ENCODE peak calls at places on chromosomes 4 and X, in nine cellular contexts. S is EH; J is cortex of kidney; R is stimulated activated CD8-positive, alpha-beta memory T cell treated with anti-CD3 and anti-CD28 coated beads, Interleukin-2, amount 100 ng/mL, for 48 hours; D is uterus; Q is left cardiac atrium; O is NCI-H1092 treated with DMSO at 0.1 percent for 48 hours; Z is colonic mucosa; N is activated CD4-positive, alpha-beta T cell treated with anti-CD3 and anti-CD28 coated beads, Interleukin-2, amount 50 U/mL, for 1 hour. M is an unnamed sample.

GRCh38 chr4:123659262-123659661 is 262.7 kb downstream of the SPRY1 start:
- DNase-seq in Q (no peak), O (no peak), D (no peak), N (no peak), R (no peak), J (no peak), S (no peak), Z (no peak), M (no peak)

GRCh38 chrX:81120270-81120935 is 81.3 kb downstream of the HMGN5 start:
- DNase-seq in S (peak; percentile 0), D (no peak), N (no peak), R (no peak), J (no peak), Z (peak; percentile 20), Q (no peak), O (no peak), M (no peak)

GRCh38 chrX:136608295-136608933 is 39.5 kb upstream of the CD40LG start:
- DNase-seq in R (no peak), O (peak; percentile 16), D (no peak), S (peak; percentile 14), N (peak; percentile 58), Q (peak; percentile 26), J (no peak), Z (peak; percentile 29), M (peak; percentile 64)

GRCh38 chr4:156169011-156169410 is 215.3 kb upstream of the CTSO start:
- DNase-seq in N (no peak), D (peak; percentile 58), R (no peak), J (no peak), S (peak; percentile 80), Q (peak; percentile 27), O (peak; percentile 70), Z (no peak), M (no peak)

GRCh38 chrX:125131146-125131545 is 188.5 kb upstream of the TEX13C start:
- DNase-seq in N (no peak), Z (no peak), D (no peak), S (no peak), Q (no peak), J (no peak), O (peak; percentile 12), R (no peak), M (no peak)

GRCh38 chr4:174244441-174244840 is 39.0 kb downstream of the FBXO8 start:
- DNase-seq in O (no peak), Z (no peak), J (no peak), R (no peak), Q (no peak), N (no peak), D (no peak), S (peak; percentile 51), M (no peak)

GRCh38 chrX:1462596-1463251 is 10.0 kb upstream of the ASMTL start:
- DNase-seq in S (peak; percentile 70), J (no peak), R (no peak), O (no peak), Q (peak; percentile 61), N (peak; percentile 68), Z (no peak), D (peak; percentile 13), M (peak; percentile 53)

GRCh38 chr4:3371038-3371437 is 70.7 kb upstream of the HGFAC start:
- DNase-seq in J (no peak), Z (no peak), Q (no peak), N (no peak), O (no peak), S (no peak), D (no peak), R (no peak), M (no peak)

GRCh38 chr4:112946127-112946526 is 103.3 kb upstream of the ANK2 start:
- DNase-seq in D (no peak), Z (no peak), R (no peak), Q (no peak), O (no peak), S (no peak), J (no peak), N (no peak), M (no peak)

GRCh38 chrX:53583571-53583970 is 102.9 kb downstream of the HUWE1 start:
- DNase-seq in R (no peak), Q (no peak), D (no peak), J (no peak), S (no peak), O (no peak), Z (no peak), N (no peak), M (no peak)

GRCh38 chrX:102606115-102606514 is 6.8 kb downstream of the ARMCX5 start:
- DNase-seq in O (no peak), S (no peak), R (no peak), Q (no peak), J (no peak), Z (no peak), N (no peak), D (no peak), M (no peak)

GRCh38 chr4:184953971-184954370 is 64.3 kb upstream of the HELT start:
- DNase-seq in Z (peak; percentile 12), Q (no peak), S (no peak), D (no peak), N (no peak), O (no peak), R (no peak), J (no peak), M (no peak)

GRCh38 chr4:1759818-1760223 is 33.3 kb upstream of the FGFR3 start:
- DNase-seq in N (no peak), O (no peak), Z (no peak), J (no peak), S (no peak), R (no peak), D (no peak), Q (no peak), M (no peak)

GRCh38 chr4:38177792-38178665 is 217.8 kb downstream of the PTTG2 start:
- DNase-seq in R (no peak), Z (peak; percentile 68), O (no peak), D (peak; percentile 72), S (no peak), N (peak; percentile 53), Q (peak; percentile 87), J (no peak), M (peak; percentile 69)

GRCh38 chrX:101287402-101287801 is 3.7 kb downstream of the TAF7L start:
- DNase-seq in Z (peak; percentile 31), O (peak; percentile 33), J (no peak), Q (no peak), R (no peak), N (no peak), D (no peak), S (peak; percentile 52), M (peak; percentile 36)

M was measured in CD4-positive, CD25-positive, alpha-beta regulatory T cell.